ENCODE peak calls at places on chromosomes 13 and 19, in four cellular contexts. L is K562, R is A549, H is HepG2. Y is an unnamed sample.

GRCh38 chr19:12872941-12873890 is 8.0 kb downstream of the DNASE2 start:
- DNase-seq in H (peak), L (peak), R (peak), Y (peak)

GRCh38 chr13:44220948-44221347 is 152.7 kb upstream of the SERP2 start:
- DNase-seq in H (no peak), L (no peak), R (no peak), Y (no peak)

GRCh38 chr13:33677215-33677614 is 140.7 kb upstream of the RFC3 start:
- DNase-seq in H (no peak), R (no peak), L (no peak), Y (no peak)

GRCh38 chr19:17184381-17184841 is 30.7 kb upstream of the USE1 start:
- DNase-seq in L (no peak), H (no peak), R (no peak), Y (no peak)

GRCh38 chr19:16435238-16435911 is 36.4 kb downstream of the EPS15L1 start:
- DNase-seq in R (no peak), H (no peak), L (no peak), Y (no peak)

GRCh38 chr19:17777840-17778620 is 16.9 kb upstream of the B3GNT3 start:
- DNase-seq in H (peak), R (peak), L (peak), Y (peak)

GRCh38 chr19:41994521-41994971 is 516 bp upstream of the ATP1A3 start:
- DNase-seq in R (no peak), H (no peak), L (no peak), Y (no peak)

GRCh38 chr13:29607465-29607864 is 12.0 kb upstream of the SLC7A1 start:
- DNase-seq in R (no peak), L (no peak), H (no peak), Y (no peak)

GRCh38 chr19:57850553-57851017 is 926 bp downstream of the ZNF587 start:
- DNase-seq in H (peak), L (peak), R (peak), Y (peak)

GRCh38 chr19:21023901-21024300 is 3.4 kb downstream of the ZNF430 start:
- DNase-seq in R (no peak), L (no peak), H (no peak), Y (no peak)

GRCh38 chr13:93172109-93172508 is 54.5 kb upstream of the GPC6 start:
- DNase-seq in R (no peak), L (no peak), H (peak), Y (peak)

GRCh38 chr13:111999352-111999751 is 67.6 kb upstream of the SOX1 start:
- DNase-seq in R (no peak), L (no peak), H (no peak), Y (no peak)

GRCh38 chr19:33417751-33418150 is 44.2 kb downstream of the CEBPG start:
- DNase-seq in H (no peak), L (no peak), R (no peak), Y (no peak)

GRCh38 chr13:25659091-25659502 is 287.3 kb downstream of the ATP8A2 start:
- DNase-seq in R (no peak), L (no peak), H (no peak), Y (no peak)

GRCh38 chr19:29290853-29291252 is 77.9 kb upstream of the UQCRFS1 start:
- DNase-seq in H (no peak), R (no peak), L (no peak), Y (peak)

GRCh38 chr19:50478901-50479715 is 2.5 kb upstream of the GARIN5A start:
- DNase-seq in H (peak), L (peak), R (peak), Y (peak)

GRCh38 chr19:53977429-53977990 is 13.9 kb upstream of the CACNG6 start:
- DNase-seq in R (peak), L (peak), H (peak), Y (peak)

GRCh38 chr13:42696191-42696590 is 85.2 kb upstream of the FAM216B start:
- DNase-seq in R (no peak), H (no peak), L (no peak), Y (no peak)

GRCh38 chr19:35222373-35223005 is 6.0 kb downstream of the FAM187B start:
- DNase-seq in L (no peak), H (no peak), R (no peak), Y (no peak)

GRCh38 chr13:48263196-48263595 is 30.2 kb downstream of the ITM2B start:
- DNase-seq in R (no peak), L (no peak), H (no peak), Y (no peak)

GRCh38 chr13:32045963-32046785 is 14.6 kb downstream of the FRY start:
- DNase-seq in R (no peak), L (no peak), H (peak), Y (no peak)

GRCh38 chr19:29878973-29879654 is 62.9 kb upstream of the URI1 start:
- DNase-seq in L (peak), H (peak), R (peak), Y (peak)

GRCh38 chr13:24172071-24172470 is 11.6 kb downstream of the SPATA13 start:
- DNase-seq in R (no peak), L (no peak), H (no peak), Y (no peak)

GRCh38 chr19:50492303-50493052 is 15.8 kb upstream of the GARIN5A start:
- DNase-seq in R (peak), L (peak), H (no peak), Y (no peak)

GRCh38 chr19:11551603-11552235 is 7.3 kb downstream of the ELOF1 start:
- DNase-seq in R (no peak), H (no peak), L (peak), Y (peak)

GRCh38 chr13:111508164-111508870 is 187.9 kb downstream of the TEX29 start:
- DNase-seq in L (no peak), H (no peak), R (no peak), Y (no peak)

GRCh38 chr19:17680235-17680722 is 7.9 kb downstream of the UNC13A start:
- DNase-seq in H (no peak), L (peak), R (peak), Y (peak)

GRCh38 chr19:47102561-47103135 is 10.9 kb downstream of the ZC3H4 start:
- DNase-seq in R (no peak), H (no peak), L (no peak), Y (no peak)

GRCh38 chr13:63124863-63125262 is 1709.2 kb upstream of the PCDH20 start:
- DNase-seq in R (peak), H (peak), L (no peak), Y (no peak)

GRCh38 chr13:77836423-77836822 is 82.2 kb downstream of the EDNRB start:
- DNase-seq in R (no peak), H (no peak), L (no peak), Y (no peak)

GRCh38 chr19:39827216-39827615 is 6.7 kb downstream of the DYRK1B start:
- DNase-seq in R (no peak), L (no peak), H (no peak), Y (no peak)

DNA sequence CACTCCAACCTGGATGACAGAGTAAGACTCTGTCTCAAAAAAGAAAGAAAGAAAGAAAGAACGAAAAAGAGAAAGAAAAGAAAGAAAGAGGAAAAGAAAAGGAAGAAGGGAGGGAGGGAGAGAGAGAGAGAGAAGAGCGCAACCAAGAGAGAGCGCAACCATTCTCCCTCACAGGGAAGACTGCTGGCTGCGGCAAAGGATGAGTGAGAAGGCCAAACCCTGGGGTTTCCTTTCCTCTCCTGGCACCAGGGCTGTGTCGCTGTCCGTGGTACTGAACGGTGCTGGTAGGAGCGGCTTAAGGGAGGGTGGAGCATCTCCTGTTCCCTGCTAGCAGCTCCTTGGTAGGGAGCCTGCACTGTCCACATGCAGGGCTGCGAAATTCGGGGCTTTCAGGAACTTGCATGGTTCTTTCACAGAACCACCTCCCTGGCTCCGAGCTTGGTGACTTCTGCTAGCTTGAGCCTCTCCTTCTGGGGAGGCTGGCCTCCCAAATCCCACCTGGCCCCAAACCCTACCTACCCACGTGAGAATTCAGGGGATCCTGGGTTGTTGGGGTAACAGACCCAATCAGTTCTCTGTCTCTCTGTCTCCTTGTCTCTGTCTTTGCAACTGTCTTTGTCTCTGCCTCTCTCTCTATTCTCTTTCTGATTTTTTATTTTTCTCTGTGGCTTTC is 51.1 kb upstream of the ZNRF4 start:
- DNase-seq in H (peak), R (peak), L (peak), Y (peak)
- TF ChIP-seq HMGXB4 in H (peak), R (no peak), L (no peak), Y (no peak)

GRCh38 chr19:48970923-48971395 is 5.8 kb downstream of the FTL start:
- DNase-seq in H (peak), R (peak), L (peak), Y (peak)

GRCh38 chr19:48970139-48970766 is 5.1 kb downstream of the FTL start:
- DNase-seq in H (no peak), R (no peak), L (no peak), Y (no peak)

GRCh38 chr19:48977061-48977460 is 12.0 kb downstream of the FTL start:
- DNase-seq in H (no peak), L (no peak), R (no peak), Y (no peak)

GRCh38 chr19:48975947-48976847 is 11.1 kb downstream of the FTL start:
- DNase-seq in R (no peak), L (peak), H (no peak), Y (peak)
- TF ChIP-seq NR3C1 in R (no peak), L (no peak), H (no peak), Y (no peak)

DNA sequence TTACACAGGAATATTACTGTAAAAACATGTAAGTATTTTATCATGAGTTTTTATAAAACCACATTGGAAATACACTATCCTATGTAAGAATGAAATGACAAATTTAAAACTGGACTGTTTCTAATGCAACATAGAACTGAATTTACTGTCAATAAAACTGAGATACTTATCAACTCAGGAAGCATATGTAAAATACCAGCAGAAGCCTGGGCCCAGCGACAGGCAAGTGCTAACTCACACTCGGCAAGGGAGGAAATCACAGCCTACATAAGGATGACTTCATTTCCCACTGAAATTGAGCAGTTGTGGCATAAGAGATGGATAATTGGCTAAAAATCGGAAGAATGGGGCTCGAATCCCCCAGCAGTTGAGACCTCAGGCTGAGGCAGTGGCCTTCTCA is 12.1 kb downstream of the PROZ start:
- DNase-seq in R (no peak), H (no peak), L (no peak), Y (no peak)
- TF ChIP-seq HMGXB4 in R (no peak), H (no peak), L (no peak), Y (no peak)

GRCh38 chr13:108993346-108993745 is 363.9 kb downstream of the MYO16 start:
- DNase-seq in R (no peak), L (no peak), H (no peak), Y (no peak)
- TF ChIP-seq NR3C1 in R (no peak), L (no peak), H (no peak), Y (no peak)

DNA sequence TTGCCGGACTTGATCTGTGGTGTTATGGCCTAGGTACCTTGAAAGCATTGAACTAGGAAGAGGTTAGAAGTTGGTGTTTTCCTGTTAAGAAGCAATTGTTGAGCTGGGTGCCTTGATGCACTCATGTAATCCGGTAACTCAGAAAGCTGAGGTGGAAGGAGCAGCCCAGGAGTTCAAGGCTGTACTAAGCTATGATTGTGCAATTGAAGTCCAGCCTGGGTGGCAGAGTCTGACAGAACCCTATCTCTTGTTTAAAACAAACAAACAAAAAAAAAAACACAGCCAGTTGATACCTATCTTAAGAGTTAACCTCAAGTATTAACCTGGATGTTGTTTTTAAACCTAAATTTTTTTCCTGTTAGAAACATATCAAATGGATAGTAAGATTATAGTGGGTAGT is 19.3 kb downstream of the SAFB start:
- DNase-seq in H (no peak), L (no peak), R (no peak), Y (no peak)
- TF ChIP-seq HMGXB4 in H (no peak), L (no peak), R (no peak), Y (no peak)

DNA sequence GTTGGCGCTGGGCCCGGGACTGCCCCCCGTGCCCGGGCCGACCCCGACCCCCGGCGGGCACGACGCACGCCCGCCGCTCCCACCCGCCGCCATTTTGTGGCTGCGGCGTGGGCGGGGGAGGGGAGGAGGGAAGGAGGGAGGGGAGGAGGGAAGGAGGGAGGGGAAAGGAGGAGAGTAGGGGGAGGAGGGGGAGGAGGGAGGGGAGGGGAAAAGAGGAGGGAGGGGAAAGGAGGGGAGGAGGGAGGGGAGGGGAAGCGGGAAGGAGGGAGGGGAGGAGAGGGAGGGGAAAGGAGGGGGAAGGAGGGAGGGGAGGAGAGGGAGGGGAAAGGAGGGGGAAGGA is at the start of gene BTBD2:
- DNase-seq in L (no peak), R (peak), H (no peak), Y (no peak)
- TF ChIP-seq NR3C1 in L (no peak), R (no peak), H (no peak), Y (no peak)

GRCh38 chr13:28477709-28477973 is 17.3 kb downstream of the FLT1 start:
- DNase-seq in R (no peak), H (no peak), L (no peak), Y (no peak)

GRCh38 chr13:28474491-28475134 is 20.3 kb downstream of the FLT1 start:
- DNase-seq in L (no peak), R (no peak), H (no peak), Y (no peak)

GRCh38 chr13:28478127-28478526 is 16.8 kb downstream of the FLT1 start:
- DNase-seq in H (no peak), R (no peak), L (no peak), Y (no peak)

GRCh38 chr13:28476919-28477708 is 17.8 kb downstream of the FLT1 start:
- DNase-seq in L (no peak), H (no peak), R (no peak), Y (no peak)

DNA sequence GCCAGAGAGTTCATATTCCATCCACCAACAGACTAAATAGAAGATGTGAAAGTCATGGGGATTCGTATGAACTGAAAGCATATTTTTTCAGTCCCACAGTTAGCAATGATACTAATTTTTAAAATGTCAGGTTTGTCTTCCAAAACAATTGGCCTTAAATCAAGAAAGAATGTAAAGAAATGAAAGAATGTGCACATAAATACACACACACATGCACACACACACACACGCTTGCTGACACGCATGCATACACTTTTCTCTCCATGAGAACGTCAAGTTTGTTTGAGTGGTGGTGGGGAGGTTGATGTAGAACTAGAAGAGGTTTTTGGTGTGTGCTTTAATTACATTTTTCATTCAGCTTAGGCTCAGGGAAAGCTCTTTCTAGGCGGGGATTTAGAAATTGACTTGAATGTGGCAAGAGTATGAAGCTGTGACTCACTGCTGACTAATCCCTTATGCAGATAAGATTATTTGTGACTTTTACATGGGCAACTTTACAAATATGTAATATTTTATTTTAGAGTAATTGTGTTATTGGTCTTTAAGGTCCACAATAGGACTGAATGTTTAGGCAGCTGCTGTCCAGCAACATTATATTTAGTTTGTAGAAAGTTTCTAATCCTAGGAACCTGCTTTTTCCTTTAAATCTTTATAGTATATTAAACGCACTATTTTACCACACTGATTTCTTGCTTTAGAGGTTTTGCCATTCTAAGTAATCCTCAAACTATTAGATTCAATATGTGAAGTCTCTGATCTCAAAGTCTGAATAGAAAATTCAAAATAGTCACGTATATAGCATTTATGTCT is 18.8 kb downstream of the FLT1 start:
- DNase-seq in L (no peak), R (peak), H (no peak), Y (no peak)
- TF ChIP-seq HMGXB4 in L (no peak), R (no peak), H (no peak), Y (no peak)

Y was measured in WTC11.